ENCODE peak calls at places on chromosome 7, in seven cellular contexts. One of them, this sample, is unnamed.

GRCh38 chr7:135858851-135859250 is 110.2 kb upstream of the FAM180A start:
- DNase-seq in endodermal cell: no peak
- DNase-seq in psoas muscle: no peak
- DNase-seq in thoracic aorta: no peak
- DNase-seq in PC-9: no peak
- DNase-seq in SK-N-SH: no peak
- DNase-seq in neural progenitor cell: no peak
- DNase-seq in this sample: no peak

GRCh38 chr7:113085781-113086390 is 741 bp downstream of the GPR85 start:
- DNase-seq in SK-N-SH: peak
- DNase-seq in thoracic aorta: no peak
- DNase-seq in endodermal cell: no peak
- DNase-seq in psoas muscle: no peak
- DNase-seq in PC-9: no peak
- DNase-seq in neural progenitor cell: peak
- DNase-seq in this sample: no peak

GRCh38 chr7:86559096-86559495 is 84.6 kb upstream of the GRM3 start:
- DNase-seq in neural progenitor cell: no peak
- DNase-seq in psoas muscle: no peak
- DNase-seq in SK-N-SH: no peak
- DNase-seq in PC-9: no peak
- DNase-seq in thoracic aorta: no peak
- DNase-seq in endodermal cell: no peak
- DNase-seq in this sample: no peak

GRCh38 chr7:44102846-44103565 is 1.1 kb upstream of the AEBP1 start:
- DNase-seq in PC-9: no peak
- DNase-seq in SK-N-SH: no peak
- DNase-seq in thoracic aorta: no peak
- DNase-seq in psoas muscle: no peak
- DNase-seq in neural progenitor cell: no peak
- DNase-seq in endodermal cell: no peak
- DNase-seq in this sample: no peak

GRCh38 chr7:74606101-74606908 is 51.2 kb upstream of the GTF2I start:
- DNase-seq in PC-9: peak
- DNase-seq in neural progenitor cell: peak
- DNase-seq in SK-N-SH: peak
- DNase-seq in thoracic aorta: no peak
- DNase-seq in psoas muscle: peak
- DNase-seq in endodermal cell: peak
- DNase-seq in this sample: no peak

GRCh38 chr7:63789378-63790176 is 209.1 kb upstream of the ZNF722 start:
- DNase-seq in thoracic aorta: no peak
- DNase-seq in psoas muscle: peak
- DNase-seq in SK-N-SH: peak
- DNase-seq in PC-9: no peak
- DNase-seq in neural progenitor cell: no peak
- DNase-seq in endodermal cell: no peak
- DNase-seq in this sample: no peak

GRCh38 chr7:81361769-81362168 is 408.1 kb downstream of the HGF start:
- DNase-seq in endodermal cell: no peak
- DNase-seq in thoracic aorta: no peak
- DNase-seq in SK-N-SH: peak
- DNase-seq in psoas muscle: no peak
- DNase-seq in neural progenitor cell: no peak
- DNase-seq in PC-9: no peak
- DNase-seq in this sample: no peak

GRCh38 chr7:33774762-33775523 is 130.4 kb upstream of the BMPER start:
- DNase-seq in PC-9: no peak
- DNase-seq in thoracic aorta: no peak
- DNase-seq in psoas muscle: peak
- DNase-seq in endodermal cell: no peak
- DNase-seq in neural progenitor cell: no peak
- DNase-seq in SK-N-SH: no peak
- DNase-seq in this sample: no peak

GRCh38 chr7:30533886-30534285 is 29.3 kb upstream of the GGCT start:
- DNase-seq in psoas muscle: no peak
- DNase-seq in neural progenitor cell: no peak
- DNase-seq in endodermal cell: no peak
- DNase-seq in thoracic aorta: no peak
- DNase-seq in SK-N-SH: no peak
- DNase-seq in PC-9: no peak
- DNase-seq in this sample: no peak

GRCh38 chr7:134565643-134566136 is 16.8 kb downstream of the AKR1B15 start:
- DNase-seq in psoas muscle: peak
- DNase-seq in thoracic aorta: no peak
- DNase-seq in PC-9: peak
- DNase-seq in SK-N-SH: no peak
- DNase-seq in neural progenitor cell: no peak
- DNase-seq in endodermal cell: no peak
- DNase-seq in this sample: no peak

GRCh38 chr7:47186316-47186715 is 395.6 kb downstream of the TNS3 start:
- DNase-seq in thoracic aorta: no peak
- DNase-seq in neural progenitor cell: no peak
- DNase-seq in SK-N-SH: no peak
- DNase-seq in psoas muscle: no peak
- DNase-seq in endodermal cell: no peak
- DNase-seq in PC-9: no peak
- DNase-seq in this sample: no peak

GRCh38 chr7:99848420-99849216 is 20.8 kb downstream of the CYP3A43 start:
- DNase-seq in PC-9: no peak
- DNase-seq in SK-N-SH: no peak
- DNase-seq in psoas muscle: no peak
- DNase-seq in endodermal cell: no peak
- DNase-seq in thoracic aorta: no peak
- DNase-seq in neural progenitor cell: no peak
- DNase-seq in this sample: no peak

GRCh38 chr7:49563693-49564378 is 209.6 kb upstream of the VWC2 start:
- DNase-seq in SK-N-SH: no peak
- DNase-seq in PC-9: no peak
- DNase-seq in psoas muscle: no peak
- DNase-seq in thoracic aorta: no peak
- DNase-seq in neural progenitor cell: no peak
- DNase-seq in endodermal cell: no peak
- DNase-seq in this sample: no peak

GRCh38 chr7:98399903-98400537 is 870 bp downstream of the BAIAP2L1 start:
- DNase-seq in SK-N-SH: peak
- DNase-seq in psoas muscle: no peak
- DNase-seq in thoracic aorta: no peak
- DNase-seq in endodermal cell: peak
- DNase-seq in PC-9: peak
- DNase-seq in neural progenitor cell: peak
- DNase-seq in this sample: no peak

GRCh38 chr7:158603773-158604755 is 16.4 kb upstream of the PTPRN2 start:
- DNase-seq in thoracic aorta: no peak
- DNase-seq in SK-N-SH: no peak
- DNase-seq in neural progenitor cell: no peak
- DNase-seq in PC-9: no peak
- DNase-seq in psoas muscle: no peak
- DNase-seq in endodermal cell: no peak
- DNase-seq in this sample: no peak

GRCh38 chr7:22565315-22565811 is 65.4 kb upstream of the STEAP1B start:
- DNase-seq in psoas muscle: no peak
- DNase-seq in neural progenitor cell: no peak
- DNase-seq in PC-9: no peak
- DNase-seq in SK-N-SH: no peak
- DNase-seq in endodermal cell: no peak
- DNase-seq in thoracic aorta: no peak
- DNase-seq in this sample: no peak

DNA sequence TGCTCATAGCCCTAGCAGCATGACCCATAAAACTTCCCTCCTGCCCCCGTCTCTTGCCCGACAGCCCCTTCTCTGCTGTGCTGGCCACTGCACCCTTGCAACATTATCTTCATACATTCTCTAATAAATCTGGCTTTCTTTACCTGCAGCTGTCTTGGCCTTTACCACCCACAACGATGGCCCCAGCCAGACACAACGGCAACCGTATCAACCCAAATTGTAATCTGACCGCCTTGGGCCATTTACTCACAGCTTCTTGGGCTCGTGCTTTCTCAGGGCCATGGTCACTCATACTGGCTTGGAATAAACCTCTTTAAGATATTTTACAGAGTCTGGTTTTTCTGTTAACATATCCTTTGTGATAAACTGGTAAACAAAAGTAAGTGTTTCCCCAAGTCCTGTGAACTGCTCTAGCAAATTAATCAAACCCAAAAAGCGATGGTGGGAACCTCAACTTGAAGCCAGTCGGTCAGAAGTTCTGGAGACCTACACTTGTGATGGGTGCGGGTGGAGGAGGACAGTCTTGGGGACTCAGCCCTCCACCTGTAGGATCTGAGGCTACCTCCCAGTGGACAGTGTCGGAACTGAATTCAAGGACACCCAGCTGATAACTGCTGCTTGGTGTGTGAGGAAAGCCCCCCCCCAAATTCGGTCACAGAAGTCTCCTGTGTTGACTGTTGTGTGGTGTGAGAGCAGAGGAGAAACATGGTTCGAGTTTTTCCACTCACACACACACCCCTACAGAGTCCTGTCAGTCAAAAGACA is 87.6 kb upstream of the ATP6V0A4 start:
- DNase-seq in psoas muscle: no peak
- DNase-seq in endodermal cell: no peak
- DNase-seq in SK-N-SH: no peak
- DNase-seq in PC-9: no peak
- DNase-seq in neural progenitor cell: no peak
- DNase-seq in thoracic aorta: no peak
- DNase-seq in this sample: no peak
- TF ChIP-seq CTCF in psoas muscle: no peak
- TF ChIP-seq CTCF in endodermal cell: peak
- TF ChIP-seq CTCF in SK-N-SH: no peak
- TF ChIP-seq CTCF in PC-9: no peak
- TF ChIP-seq CTCF in neural progenitor cell: peak
- TF ChIP-seq CTCF in thoracic aorta: no peak
- TF ChIP-seq CTCF in this sample: no peak

GRCh38 chr7:102447311-102447710 is 13.9 kb downstream of the ORAI2 start:
- DNase-seq in SK-N-SH: no peak
- DNase-seq in psoas muscle: no peak
- DNase-seq in thoracic aorta: no peak
- DNase-seq in neural progenitor cell: no peak
- DNase-seq in endodermal cell: no peak
- DNase-seq in PC-9: no peak
- DNase-seq in this sample: no peak

GRCh38 chr7:102451371-102452054 is 13.2 kb downstream of the ALKBH4 start:
- DNase-seq in PC-9: no peak
- DNase-seq in psoas muscle: no peak
- DNase-seq in thoracic aorta: no peak
- DNase-seq in endodermal cell: peak
- DNase-seq in neural progenitor cell: peak
- DNase-seq in SK-N-SH: peak
- DNase-seq in this sample: no peak

GRCh38 chr7:102449136-102449535 is 15.5 kb downstream of the ALKBH4 start:
- DNase-seq in SK-N-SH: no peak
- DNase-seq in thoracic aorta: no peak
- DNase-seq in PC-9: no peak
- DNase-seq in psoas muscle: no peak
- DNase-seq in neural progenitor cell: no peak
- DNase-seq in endodermal cell: no peak
- DNase-seq in this sample: no peak

GRCh38 chr7:102452451-102452850 is 12.2 kb downstream of the ALKBH4 start:
- DNase-seq in thoracic aorta: no peak
- DNase-seq in PC-9: no peak
- DNase-seq in endodermal cell: no peak
- DNase-seq in psoas muscle: no peak
- DNase-seq in SK-N-SH: no peak
- DNase-seq in neural progenitor cell: no peak
- DNase-seq in this sample: no peak

GRCh38 chr7:102450242-102450641 is 14.4 kb downstream of the ALKBH4 start:
- DNase-seq in SK-N-SH: no peak
- DNase-seq in neural progenitor cell: no peak
- DNase-seq in thoracic aorta: no peak
- DNase-seq in PC-9: no peak
- DNase-seq in psoas muscle: no peak
- DNase-seq in endodermal cell: peak
- DNase-seq in this sample: no peak
- TF ChIP-seq CTCF in SK-N-SH: peak
- TF ChIP-seq CTCF in neural progenitor cell: peak
- TF ChIP-seq CTCF in thoracic aorta: no peak
- TF ChIP-seq CTCF in PC-9: no peak
- TF ChIP-seq CTCF in psoas muscle: peak
- TF ChIP-seq CTCF in endodermal cell: peak
- TF ChIP-seq CTCF in this sample: peak

DNA sequence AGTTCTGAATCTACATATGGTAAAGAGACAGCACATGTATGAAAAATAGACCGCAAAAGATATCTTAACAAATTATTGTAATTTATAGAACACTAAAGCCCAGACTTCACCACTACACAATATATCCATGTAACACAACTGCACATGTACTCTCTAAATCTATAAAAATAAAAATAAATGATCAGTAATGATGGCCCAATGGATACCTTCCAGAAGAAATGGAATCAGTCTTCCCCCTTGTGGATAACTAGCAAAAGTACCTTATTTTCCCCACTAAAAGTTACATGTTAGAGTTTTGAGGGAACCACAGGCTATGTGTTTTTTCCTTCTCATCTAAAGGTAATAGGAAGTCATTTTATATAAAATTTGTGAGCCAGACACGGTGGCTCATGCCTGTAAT is 25.7 kb downstream of the C7orf25 start:
- DNase-seq in psoas muscle: no peak
- DNase-seq in endodermal cell: no peak
- DNase-seq in SK-N-SH: peak
- DNase-seq in PC-9: no peak
- DNase-seq in neural progenitor cell: no peak
- DNase-seq in thoracic aorta: no peak
- DNase-seq in this sample: no peak
- TF ChIP-seq CTCF in psoas muscle: no peak
- TF ChIP-seq CTCF in endodermal cell: peak
- TF ChIP-seq CTCF in SK-N-SH: peak
- TF ChIP-seq CTCF in PC-9: peak
- TF ChIP-seq CTCF in neural progenitor cell: peak
- TF ChIP-seq CTCF in thoracic aorta: no peak
- TF ChIP-seq CTCF in this sample: no peak

DNA sequence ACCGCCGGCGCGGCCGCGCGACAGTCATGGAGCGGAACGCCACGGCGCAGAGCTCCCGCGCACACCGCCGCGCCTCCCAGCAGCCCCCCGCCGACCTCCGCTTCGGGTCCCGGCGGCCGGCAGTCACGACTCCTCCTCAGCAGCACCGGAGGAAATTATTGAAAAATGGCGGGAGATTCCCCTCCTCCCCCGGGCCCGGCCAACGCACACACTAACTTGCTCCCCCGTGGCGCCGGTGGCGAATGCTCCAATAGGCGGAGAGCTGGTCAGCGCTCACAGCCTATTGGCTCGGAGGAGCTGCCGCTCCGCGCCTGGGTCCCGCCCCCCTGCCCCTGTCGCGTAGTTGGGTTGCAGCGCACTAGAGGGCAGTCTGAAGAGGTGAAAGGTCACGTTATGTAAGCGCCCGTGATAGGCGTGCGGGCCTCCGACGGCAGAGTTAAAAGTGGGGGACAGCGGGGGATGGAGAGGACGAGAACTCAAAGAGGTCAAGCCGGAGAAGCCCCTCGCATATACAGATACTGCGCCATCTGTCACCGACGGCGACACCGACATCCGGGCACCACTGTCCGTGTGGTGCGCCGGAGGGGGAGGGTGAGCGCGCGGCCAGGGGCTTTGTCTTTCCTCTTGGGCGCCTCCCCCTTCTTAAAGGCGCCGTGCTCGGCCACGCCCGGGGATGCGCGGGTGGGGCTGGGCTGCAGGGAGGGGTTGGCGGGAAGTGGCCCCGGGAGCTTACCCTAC is at the start of gene BAZ1B:
- DNase-seq in SK-N-SH: peak
- DNase-seq in endodermal cell: peak
- DNase-seq in thoracic aorta: peak
- DNase-seq in psoas muscle: peak
- DNase-seq in PC-9: peak
- DNase-seq in neural progenitor cell: peak
- DNase-seq in this sample: peak
- TF ChIP-seq CTCF in SK-N-SH: peak
- TF ChIP-seq CTCF in endodermal cell: peak
- TF ChIP-seq CTCF in thoracic aorta: no peak
- TF ChIP-seq CTCF in psoas muscle: no peak
- TF ChIP-seq CTCF in PC-9: no peak
- TF ChIP-seq CTCF in neural progenitor cell: peak
- TF ChIP-seq CTCF in this sample: no peak

GRCh38 chr7:2209146-2209960 is 23.4 kb downstream of the MAD1L1 start:
- DNase-seq in endodermal cell: peak
- DNase-seq in PC-9: peak
- DNase-seq in psoas muscle: peak
- DNase-seq in thoracic aorta: no peak
- DNase-seq in neural progenitor cell: peak
- DNase-seq in SK-N-SH: peak
- DNase-seq in this sample: peak
- TF ChIP-seq CTCF in endodermal cell: peak
- TF ChIP-seq CTCF in PC-9: peak
- TF ChIP-seq CTCF in psoas muscle: peak
- TF ChIP-seq CTCF in thoracic aorta: peak
- TF ChIP-seq CTCF in neural progenitor cell: peak
- TF ChIP-seq CTCF in SK-N-SH: peak
- TF ChIP-seq CTCF in this sample: peak

This sample was measured in natural killer cell.